ENCODE peak calls at places on chromosomes 1 and 21, in four cellular contexts. One of them, this sample, is unnamed.

GRCh38 chr1:223175032-223175431 is 32.0 kb upstream of the TLR5 start:
- DNase-seq in EL: peak; percentile 18
- DNase-seq in activated naive CD8-positive, alpha-beta T cell treated with anti-CD3 and anti-CD28 coated beads, Interleukin-2, amount 50 U/mL, for 24 hours: no peak
- DNase-seq in skeletal muscle cell: no peak
- DNase-seq in this sample: no peak

GRCh38 chr1:26548841-26549240 is 19.3 kb downstream of the RPS6KA1 start:
- DNase-seq in EL: no peak
- DNase-seq in activated naive CD8-positive, alpha-beta T cell treated with anti-CD3 and anti-CD28 coated beads, Interleukin-2, amount 50 U/mL, for 24 hours: no peak
- DNase-seq in skeletal muscle cell: no peak
- DNase-seq in this sample: no peak

GRCh38 chr1:229217716-229218115 is 53.2 kb upstream of the RAB4A start:
- DNase-seq in EL: no peak
- DNase-seq in activated naive CD8-positive, alpha-beta T cell treated with anti-CD3 and anti-CD28 coated beads, Interleukin-2, amount 50 U/mL, for 24 hours: no peak
- DNase-seq in skeletal muscle cell: no peak
- DNase-seq in this sample: no peak

GRCh38 chr1:230758705-230759354 is 11.6 kb downstream of the CAPN9 start:
- DNase-seq in EL: peak; percentile 9
- DNase-seq in activated naive CD8-positive, alpha-beta T cell treated with anti-CD3 and anti-CD28 coated beads, Interleukin-2, amount 50 U/mL, for 24 hours: no peak
- DNase-seq in skeletal muscle cell: no peak
- DNase-seq in this sample: peak; percentile 41

GRCh38 chr1:43861337-43861736 is 72.3 kb upstream of the ARTN start:
- DNase-seq in EL: peak; percentile 54
- DNase-seq in activated naive CD8-positive, alpha-beta T cell treated with anti-CD3 and anti-CD28 coated beads, Interleukin-2, amount 50 U/mL, for 24 hours: no peak
- DNase-seq in skeletal muscle cell: peak; percentile 38
- DNase-seq in this sample: no peak

GRCh38 chr21:42234464-42235241 is 15.7 kb downstream of the ABCG1 start:
- DNase-seq in EL: peak; percentile 16
- DNase-seq in activated naive CD8-positive, alpha-beta T cell treated with anti-CD3 and anti-CD28 coated beads, Interleukin-2, amount 50 U/mL, for 24 hours: peak; percentile 83
- DNase-seq in skeletal muscle cell: no peak
- DNase-seq in this sample: no peak

GRCh38 chr1:185155600-185156320 is 993 bp downstream of the TRMT1L start:
- DNase-seq in EL: peak; percentile 23
- DNase-seq in activated naive CD8-positive, alpha-beta T cell treated with anti-CD3 and anti-CD28 coated beads, Interleukin-2, amount 50 U/mL, for 24 hours: no peak
- DNase-seq in skeletal muscle cell: no peak
- DNase-seq in this sample: peak; percentile 23

GRCh38 chr1:226626577-226626956 is 78.0 kb downstream of the STUM start:
- DNase-seq in EL: peak; percentile 69
- DNase-seq in activated naive CD8-positive, alpha-beta T cell treated with anti-CD3 and anti-CD28 coated beads, Interleukin-2, amount 50 U/mL, for 24 hours: peak; percentile 83
- DNase-seq in skeletal muscle cell: no peak
- DNase-seq in this sample: peak; percentile 52

GRCh38 chr1:154627247-154628121 is 19.5 kb upstream of the ADAR start:
- DNase-seq in EL: peak; percentile 89
- DNase-seq in activated naive CD8-positive, alpha-beta T cell treated with anti-CD3 and anti-CD28 coated beads, Interleukin-2, amount 50 U/mL, for 24 hours: peak; percentile 93
- DNase-seq in skeletal muscle cell: peak; percentile 54
- DNase-seq in this sample: peak; percentile 59

GRCh38 chr1:245172829-245173228 is 18.0 kb downstream of the KIF26B start:
- DNase-seq in EL: no peak
- DNase-seq in activated naive CD8-positive, alpha-beta T cell treated with anti-CD3 and anti-CD28 coated beads, Interleukin-2, amount 50 U/mL, for 24 hours: no peak
- DNase-seq in skeletal muscle cell: no peak
- DNase-seq in this sample: no peak

GRCh38 chr1:77385551-77385950 is 103.7 kb downstream of the AK5 start:
- DNase-seq in EL: peak; percentile 22
- DNase-seq in activated naive CD8-positive, alpha-beta T cell treated with anti-CD3 and anti-CD28 coated beads, Interleukin-2, amount 50 U/mL, for 24 hours: no peak
- DNase-seq in skeletal muscle cell: no peak
- DNase-seq in this sample: no peak

GRCh38 chr1:67883069-67883468 is 49.8 kb upstream of the GNG12 start:
- DNase-seq in EL: peak; percentile 84
- DNase-seq in activated naive CD8-positive, alpha-beta T cell treated with anti-CD3 and anti-CD28 coated beads, Interleukin-2, amount 50 U/mL, for 24 hours: no peak
- DNase-seq in skeletal muscle cell: peak; percentile 88
- DNase-seq in this sample: no peak